ENCODE peak calls at places on chromosomes 6 and 20, in eight cellular contexts. S is CD8-positive, alpha-beta T cell; C is GM23338; R is hepatocyte; B is CD8-positive, alpha-beta memory T cell; V is lower lobe of right lung; Z is heart right ventricle; K is RWPE2. Q is an unnamed sample. For H3K4me1 and H3K36me3, the result is how much of the 10 kb centered on the place peaks cover.

GRCh38 chr6:71468841-71469750 is 180.5 kb downstream of the OGFRL1 start:
- DNase-seq in C (no peak), V (no peak), R (no peak), S (no peak), B (no peak), K (no peak), Z (peak), Q (no peak)

GRCh38 chr6:18302561-18303439 is 38.5 kb upstream of the DEK start:
- DNase-seq in K (no peak), S (no peak), R (no peak), B (no peak), Z (no peak), C (peak), V (no peak), Q (no peak)

GRCh38 chr20:14568225-14568624 is 230.8 kb upstream of the FLRT3 start:
- DNase-seq in Z (no peak), K (no peak), B (no peak), V (no peak), R (no peak), S (no peak), C (peak), Q (no peak)

GRCh38 chr6:100886078-100886477 is 4.9 kb upstream of the ASCC3 start:
- DNase-seq in S (no peak), K (no peak), B (no peak), Z (no peak), R (no peak), C (peak), V (no peak), Q (no peak)

GRCh38 chr20:25045343-25045712 is 12.6 kb downstream of the ACSS1 start:
- DNase-seq in K (peak), V (peak), Z (no peak), B (no peak), S (no peak), C (no peak), R (no peak), Q (no peak)

GRCh38 chr6:12545837-12546658 is 170.5 kb upstream of the PHACTR1 start:
- DNase-seq in K (no peak), V (no peak), Z (no peak), R (no peak), B (no peak), C (no peak), S (no peak), Q (no peak)

GRCh38 chr6:113328886-113329381 is 528.2 kb upstream of the MARCKS start:
- DNase-seq in R (no peak), K (no peak), V (no peak), Z (peak), S (no peak), B (no peak), C (no peak), Q (no peak)

GRCh38 chr20:58150772-58151171 is 77.7 kb downstream of the ANKRD60 start:
- DNase-seq in K (no peak), C (peak), S (no peak), Z (no peak), R (peak), B (no peak), V (peak), Q (no peak)

GRCh38 chr20:3101737-3102574 is 17.4 kb upstream of the AVP start:
- DNase-seq in Z (no peak), C (no peak), V (no peak), K (no peak), B (peak), R (no peak), S (peak), Q (peak)

GRCh38 chr6:43383021-43383667 is 13.7 kb upstream of the ZNF318 start:
- DNase-seq in K (no peak), C (no peak), B (no peak), R (no peak), S (no peak), V (no peak), Z (no peak), Q (no peak)

GRCh38 chr20:38645318-38645717 is 43.7 kb downstream of the ARHGAP40 start:
- DNase-seq in B (no peak), K (no peak), S (no peak), C (no peak), V (no peak), Z (no peak), R (no peak), Q (no peak)

GRCh38 chr6:29653452-29654038 is 3.3 kb upstream of the MOG start:
- DNase-seq in Z (peak), S (peak), B (peak), V (no peak), C (peak), K (no peak), R (peak), Q (peak)

GRCh38 chr20:1897965-1898464 is 2.8 kb downstream of the SIRPA start:
- DNase-seq in V (no peak), K (no peak), Z (no peak), B (no peak), R (no peak), C (no peak), S (no peak), Q (no peak)

GRCh38 chr6:71851214-71851613 is 35.1 kb upstream of the RIMS1 start:
- DNase-seq in R (no peak), Z (no peak), C (no peak), K (no peak), B (no peak), S (no peak), V (no peak), Q (no peak)

GRCh38 chr6:28553986-28554881 is 28.6 kb downstream of the GPX5 start:
- DNase-seq in B (no peak), S (no peak), V (no peak), C (peak), K (no peak), Z (no peak), R (peak), Q (no peak)

GRCh38 chr6:18468162-18468843 is 81.2 kb downstream of the RNF144B start:
- DNase-seq in B (no peak), V (no peak), C (no peak), Z (no peak), R (no peak), S (no peak), K (no peak), Q (no peak)

GRCh38 chr6:45212976-45213375 is 115.2 kb upstream of the RUNX2 start:
- DNase-seq in C (peak), B (no peak), Z (no peak), V (no peak), S (no peak), K (no peak), R (no peak), Q (no peak)

GRCh38 chr6:115544765-115545409 is 515.8 kb downstream of the FRK start:
- DNase-seq in V (no peak), S (no peak), R (no peak), B (no peak), K (no peak), Z (no peak), C (no peak), Q (no peak)

GRCh38 chr20:29873946-29874345 is 1383.5 kb upstream of the DEFB115 start:
- DNase-seq in R (peak), C (peak), Z (no peak), V (peak), B (peak), K (peak), S (peak), Q (no peak)

GRCh38 chr6:118869894-118870665 is 23.9 kb upstream of the ASF1A start:
- DNase-seq in B (no peak), C (no peak), S (no peak), V (no peak), R (no peak), Z (no peak), K (no peak), Q (no peak)

GRCh38 chr20:46638367-46639274 is 12.6 kb downstream of the SLC13A3 start:
- DNase-seq in V (no peak), K (no peak), Z (no peak), C (peak), S (no peak), B (no peak), R (no peak), Q (no peak)

GRCh38 chr6:121678245-121678644 is 242.8 kb downstream of the GJA1 start:
- DNase-seq in Z (no peak), V (no peak), K (no peak), S (no peak), C (no peak), B (no peak), R (no peak), Q (no peak)

GRCh38 chr20:36538026-36538764 is 3.1 kb upstream of the MYL9 start:
- DNase-seq in Z (no peak), C (no peak), B (no peak), R (no peak), S (no peak), K (no peak), V (no peak), Q (no peak)

GRCh38 chr6:20379231-20379630 is 22.4 kb upstream of the E2F3 start:
- DNase-seq in K (no peak), Z (no peak), V (no peak), B (no peak), S (no peak), C (no peak), R (no peak), Q (no peak)

GRCh38 chr6:119845161-119845560 is 495.6 kb upstream of the MAN1A1 start:
- DNase-seq in K (no peak), B (no peak), C (no peak), S (no peak), Z (no peak), V (no peak), R (no peak), Q (no peak)

GRCh38 chr20:2593756-2594155 is 57.4 kb downstream of the TMC2 start:
- DNase-seq in Z (no peak), B (no peak), C (no peak), R (no peak), S (no peak), V (no peak), K (no peak), Q (no peak)

GRCh38 chr6:137432054-137432545 is 62.1 kb downstream of the OLIG3 start:
- DNase-seq in B (no peak), C (no peak), R (no peak), V (no peak), S (no peak), Z (no peak), K (no peak), Q (no peak)

GRCh38 chr6:147117009-147117408 is 87.2 kb upstream of the STXBP5 start:
- DNase-seq in B (no peak), C (no peak), Z (no peak), K (no peak), S (no peak), V (no peak), R (no peak), Q (no peak)

GRCh38 chr20:49505518-49505917 is 23.1 kb upstream of the KCNB1 start:
- DNase-seq in Z (peak), V (no peak), C (peak), K (peak), B (no peak), S (no peak), R (peak), Q (no peak)

GRCh38 chr6:87588756-87589407 is 905 bp downstream of the RARS2 start:
- DNase-seq in S (no peak), K (no peak), V (no peak), Z (no peak), B (no peak), C (no peak), R (no peak), Q (no peak)

GRCh38 chr6:87589693-87590416 is at the start of the genes ORC3 and RARS2:
- DNase-seq in C (peak), K (peak), B (peak), S (peak), Z (peak), R (peak), V (peak), Q (peak)

GRCh38 chr6:87590417-87590880 is 514 bp downstream of the ORC3 start:
- DNase-seq in Z (no peak), K (no peak), S (no peak), B (no peak), R (no peak), C (no peak), V (no peak), Q (no peak)

GRCh38 chr6:87583822-87584221 is 6.0 kb downstream of the RARS2 start:
- DNase-seq in K (no peak), S (no peak), R (no peak), Z (no peak), B (no peak), V (no peak), C (no peak), Q (no peak)

DNA sequence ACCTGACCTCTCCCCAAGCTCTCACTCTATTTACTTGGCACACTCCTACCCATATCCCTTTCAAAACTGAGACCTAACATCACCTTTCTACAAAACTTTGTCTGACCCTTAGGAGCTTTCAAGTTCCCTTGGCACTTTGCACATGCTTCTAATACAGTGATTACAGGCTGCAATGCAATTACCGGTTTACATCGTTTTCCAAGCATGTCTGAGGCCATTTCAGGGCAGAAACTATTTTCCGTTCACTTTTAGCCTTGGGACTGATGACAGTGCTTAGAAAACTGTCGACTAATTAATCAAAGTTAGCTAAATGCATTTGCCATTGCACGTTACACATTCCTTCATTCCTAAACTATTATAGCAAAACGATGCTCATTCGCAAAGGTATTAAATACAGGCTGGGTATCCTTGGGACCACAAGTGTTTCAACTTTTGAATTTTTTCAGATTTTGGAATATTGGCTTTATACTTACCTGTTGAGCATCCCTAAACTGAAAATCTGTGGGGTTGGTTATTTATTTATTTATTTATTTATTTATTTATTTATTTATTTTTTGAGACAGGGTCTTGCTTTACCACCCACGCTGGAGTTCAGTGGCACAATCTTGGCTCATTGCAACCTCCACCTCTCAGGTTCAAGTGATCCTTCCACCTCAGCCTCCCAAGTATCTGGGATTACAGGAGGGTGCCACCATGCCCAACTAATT is 3.3 kb downstream of the RARS2 start:
- DNase-seq in R (no peak), V (no peak), K (no peak), C (no peak), B (no peak), S (no peak), Z (no peak), Q (no peak)
- H3K4me1 ChIP-seq in R (under half), V (under half), K (under half), C (under half), B (under half), S (under half), Z (under half), Q (half or more)

GRCh38 chr20:34732523-34732922 is 28.4 kb downstream of the TP53INP2 start:
- DNase-seq in S (no peak), Z (no peak), B (no peak), K (no peak), V (no peak), R (no peak), C (no peak), Q (no peak)
- H3K36me3 ChIP-seq in S (under half), Z (half or more), B (under half), K (half or more), V (half or more), R (under half), C (under half), Q (under half)

GRCh38 chr6:1611322-1611571 is 1.5 kb downstream of the FOXC1 start:
- DNase-seq in B (no peak), C (peak), S (no peak), K (no peak), V (no peak), R (peak), Z (no peak), Q (no peak)

GRCh38 chr6:1610497-1611321 is 994 bp downstream of the FOXC1 start:
- DNase-seq in S (peak), K (no peak), C (peak), V (no peak), B (no peak), R (peak), Z (no peak), Q (peak)

GRCh38 chr6:1612386-1612893 is 2.7 kb downstream of the FOXC1 start:
- DNase-seq in C (no peak), K (no peak), R (no peak), Z (no peak), B (no peak), S (no peak), V (no peak), Q (no peak)

GRCh38 chr6:1612902-1613301 is 3.2 kb downstream of the FOXC1 start:
- DNase-seq in S (no peak), B (no peak), Z (no peak), K (no peak), C (no peak), V (no peak), R (no peak), Q (no peak)

DNA sequence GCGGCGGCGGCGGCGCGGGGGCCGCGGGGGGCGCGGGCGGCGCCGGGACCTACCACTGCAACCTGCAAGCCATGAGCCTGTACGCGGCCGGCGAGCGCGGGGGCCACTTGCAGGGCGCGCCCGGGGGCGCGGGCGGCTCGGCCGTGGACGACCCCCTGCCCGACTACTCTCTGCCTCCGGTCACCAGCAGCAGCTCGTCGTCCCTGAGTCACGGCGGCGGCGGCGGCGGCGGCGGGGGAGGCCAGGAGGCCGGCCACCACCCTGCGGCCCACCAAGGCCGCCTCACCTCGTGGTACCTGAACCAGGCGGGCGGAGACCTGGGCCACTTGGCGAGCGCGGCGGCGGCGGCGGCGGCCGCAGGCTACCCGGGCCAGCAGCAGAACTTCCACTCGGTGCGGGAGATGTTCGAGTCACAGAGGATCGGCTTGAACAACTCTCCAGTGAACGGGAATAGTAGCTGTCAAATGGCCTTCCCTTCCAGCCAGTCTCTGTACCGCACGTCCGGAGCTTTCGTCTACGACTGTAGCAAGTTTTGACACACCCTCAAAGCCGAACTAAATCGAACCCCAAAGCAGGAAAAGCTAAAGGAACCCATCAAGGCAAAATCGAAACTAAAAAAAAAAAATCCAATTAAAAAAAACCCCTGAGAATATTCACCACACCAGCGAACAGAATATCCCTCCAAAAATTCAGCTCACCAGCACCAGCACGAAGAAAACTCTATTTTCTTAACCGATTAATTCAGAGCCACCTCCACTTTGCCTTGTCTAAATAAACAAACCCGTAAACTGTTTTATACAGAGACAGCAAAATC is 2.1 kb downstream of the FOXC1 start:
- DNase-seq in Z (no peak), R (no peak), K (no peak), V (no peak), C (peak), B (no peak), S (no peak), Q (no peak)
- H3K4me1 ChIP-seq in Z (under half), R (under half), K (under half), V (under half), C (under half), B (under half), S (under half), Q (under half)

GRCh38 chr20:59587570-59587969 is 16.8 kb upstream of the PHACTR3 start:
- DNase-seq in B (no peak), Z (no peak), R (no peak), C (no peak), K (peak), V (no peak), S (no peak), Q (no peak)
- H3K36me3 ChIP-seq in B (under half), Z (under half), R (under half), C (under half), K (under half), V (under half), S (under half), Q (under half)

GRCh38 chr6:157533397-157533814 is 152.4 kb downstream of the ZDHHC14 start:
- DNase-seq in C (peak), Z (no peak), R (no peak), K (no peak), V (no peak), B (no peak), S (no peak), Q (no peak)

GRCh38 chr6:157531169-157531985 is 150.4 kb downstream of the ZDHHC14 start:
- DNase-seq in V (no peak), K (no peak), B (no peak), S (no peak), R (peak), Z (no peak), C (peak), Q (no peak)

GRCh38 chr6:157534134-157534871 is 153.3 kb downstream of the ZDHHC14 start:
- DNase-seq in K (no peak), B (no peak), S (no peak), V (no peak), Z (no peak), C (no peak), R (no peak), Q (no peak)

GRCh38 chr6:157531986-157532365 is 151.0 kb downstream of the ZDHHC14 start:
- DNase-seq in S (no peak), Z (no peak), C (no peak), R (peak), K (no peak), B (no peak), V (no peak), Q (no peak)

DNA sequence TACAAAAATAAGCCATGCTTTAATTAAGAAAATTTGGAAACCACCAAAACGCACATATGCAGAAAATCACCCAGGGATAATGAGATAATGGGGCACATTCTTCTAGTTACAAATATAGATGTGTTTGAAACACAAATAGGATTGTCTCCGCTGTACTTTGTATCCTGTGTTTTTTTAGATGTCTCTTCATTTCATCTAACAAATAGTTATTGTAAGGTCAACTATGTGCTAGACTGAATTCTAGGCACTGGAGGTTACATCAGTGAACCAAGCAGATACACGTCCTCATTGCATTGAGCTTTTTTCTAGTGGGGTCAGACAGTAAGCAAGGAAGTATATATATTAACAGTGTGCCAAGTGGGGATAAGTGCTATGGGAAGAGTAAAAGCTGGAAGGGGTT is 152.0 kb downstream of the ZDHHC14 start:
- DNase-seq in S (no peak), K (no peak), V (no peak), R (no peak), Z (no peak), C (no peak), B (no peak), Q (no peak)
- H3K4me1 ChIP-seq in S (under half), K (under half), V (under half), R (half or more), Z (under half), C (half or more), B (under half), Q (under half)

DNA sequence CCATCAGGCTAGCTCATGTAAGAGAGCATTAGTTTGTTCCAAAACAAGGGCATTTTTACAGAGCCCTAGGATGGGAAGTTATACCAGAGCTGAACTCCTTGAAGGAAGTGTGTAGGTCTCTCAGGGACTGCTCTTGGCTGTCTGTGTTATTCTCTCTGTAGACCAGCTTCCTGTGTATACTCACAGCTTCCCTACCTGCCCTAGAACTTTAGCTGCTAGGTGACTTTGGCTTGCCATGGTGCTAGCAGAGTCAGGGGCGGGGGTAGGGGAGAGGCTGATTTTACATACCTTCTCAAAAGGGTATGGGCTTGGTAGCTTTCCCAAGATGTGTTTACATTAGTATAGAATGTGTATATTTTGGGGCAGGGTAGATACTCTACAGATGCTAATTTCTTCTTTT is 17.4 kb downstream of the MAPRE1 start:
- DNase-seq in S (no peak), C (no peak), Z (no peak), R (no peak), V (no peak), B (no peak), K (no peak), Q (no peak)
- H3K36me3 ChIP-seq in S (under half), C (half or more), Z (half or more), R (under half), V (half or more), B (under half), K (half or more), Q (under half)

Q was measured in CD4-positive, alpha-beta memory T cell.